ENCODE peak calls at places on chromosomes 1 and 21, in six cellular contexts. Z, H, C, O, M and F are unnamed samples. For H3K9me3, the result is how much of the 10 kb centered on the place peaks cover.

GRCh38 chr1:166200743-166201142 is 33.9 kb upstream of the FAM78B start:
- DNase-seq in Z (no peak), H (no peak), C (no peak), O (no peak), M (no peak), F (no peak)

GRCh38 chr1:75129660-75130311 is 4.4 kb upstream of the LHX8 start:
- DNase-seq in Z (no peak), H (no peak), C (no peak), O (no peak), M (no peak), F (no peak)

GRCh38 chr1:180615493-180616290 is 16.1 kb upstream of the XPR1 start:
- DNase-seq in Z (no peak), H (no peak), C (no peak), O (no peak), M (no peak), F (no peak)

GRCh38 chr1:173507205-173507846 is 30.2 kb downstream of the PRDX6 start:
- DNase-seq in Z (no peak), H (no peak), C (peak), O (no peak), M (no peak), F (no peak)

GRCh38 chr21:36059823-36060158 is 535 bp downstream of the SETD4 start:
- DNase-seq in Z (peak), H (no peak), C (no peak), O (no peak), M (peak), F (no peak)

GRCh38 chr1:235852887-235853286 is 13.8 kb downstream of the LYST start:
- DNase-seq in Z (no peak), H (no peak), C (peak), O (no peak), M (no peak), F (no peak)

GRCh38 chr1:199282910-199283309 is 644.1 kb downstream of the PTPRC start:
- DNase-seq in Z (no peak), H (no peak), C (no peak), O (no peak), M (no peak), F (no peak)

GRCh38 chr1:29247874-29248273 is 11.6 kb downstream of the PTPRU start:
- DNase-seq in Z (no peak), H (no peak), C (no peak), O (peak), M (no peak), F (no peak)

GRCh38 chr1:225996946-225997545 is 2.1 kb downstream of the SDE2 start:
- DNase-seq in Z (no peak), H (no peak), C (peak), O (no peak), M (no peak), F (no peak)

GRCh38 chr1:109821221-109821669 is 57.5 kb upstream of the EPS8L3 start:
- DNase-seq in Z (no peak), H (no peak), C (peak), O (peak), M (no peak), F (peak)

GRCh38 chr1:70091811-70092210 is 113.6 kb downstream of the LRRC40 start:
- DNase-seq in Z (no peak), H (no peak), C (no peak), O (no peak), M (no peak), F (no peak)

GRCh38 chr1:203325004-203325417 is 19.7 kb downstream of the BTG2 start:
- DNase-seq in Z (no peak), H (no peak), C (no peak), O (peak), M (no peak), F (no peak)

GRCh38 chr1:152646656-152647055 is 16.5 kb upstream of the LCE2D start:
- DNase-seq in Z (no peak), H (no peak), C (no peak), O (no peak), M (no peak), F (no peak)

GRCh38 chr1:225603538-225604354 is 49.2 kb downstream of the ENAH start:
- DNase-seq in Z (no peak), H (no peak), C (peak), O (no peak), M (no peak), F (no peak)

GRCh38 chr1:26972390-26972789 is 12.1 kb upstream of the KDF1 start:
- DNase-seq in Z (no peak), H (no peak), C (no peak), O (no peak), M (no peak), F (no peak)

GRCh38 chr1:220243947-220244346 is 28.3 kb downstream of the RAB3GAP2 start:
- DNase-seq in Z (no peak), H (no peak), C (no peak), O (no peak), M (no peak), F (no peak)

GRCh38 chr1:165828103-165828558 is 717 bp downstream of the UCK2 start:
- DNase-seq in Z (peak), H (peak), C (peak), O (peak), M (peak), F (peak)

GRCh38 chr21:16840549-16840948 is 672.3 kb upstream of the CXADR start:
- DNase-seq in Z (no peak), H (no peak), C (no peak), O (no peak), M (no peak), F (no peak)

GRCh38 chr1:25907473-25908058 is 1.3 kb upstream of the STMN1 start:
- DNase-seq in Z (no peak), H (no peak), C (no peak), O (no peak), M (no peak), F (no peak)

GRCh38 chr1:47810964-47811650 is 186.1 kb downstream of the TRABD2B start:
- DNase-seq in Z (no peak), H (no peak), C (no peak), O (no peak), M (no peak), F (no peak)

GRCh38 chr1:181779343-181779742 is 282.2 kb downstream of the ZNF648 start:
- DNase-seq in Z (no peak), H (no peak), C (no peak), O (no peak), M (no peak), F (no peak)

GRCh38 chr1:117676615-117677130 is 70.8 kb downstream of the TENT5C start:
- DNase-seq in Z (no peak), H (no peak), C (no peak), O (no peak), M (no peak), F (no peak)

GRCh38 chr1:156616463-156616862 is 2.8 kb upstream of the HAPLN2 start:
- DNase-seq in Z (no peak), H (no peak), C (peak), O (no peak), M (no peak), F (peak)

GRCh38 chr1:224641030-224641429 is 24.9 kb downstream of the CNIH3 start:
- DNase-seq in Z (no peak), H (no peak), C (no peak), O (no peak), M (peak), F (no peak)

GRCh38 chr21:39397651-39398385 is 47.8 kb downstream of the LCA5L start:
- DNase-seq in Z (no peak), H (no peak), C (no peak), O (no peak), M (no peak), F (no peak)

GRCh38 chr1:91070274-91070673 is 48.4 kb upstream of the ZNF644 start:
- DNase-seq in Z (no peak), H (no peak), C (no peak), O (no peak), M (no peak), F (no peak)

GRCh38 chr21:43352568-43353281 is 74.2 kb downstream of the SIK1 start:
- DNase-seq in Z (no peak), H (no peak), C (no peak), O (no peak), M (peak), F (no peak)

GRCh38 chr21:44423941-44424607 is 31.2 kb upstream of the LRRC3 start:
- DNase-seq in Z (no peak), H (peak), C (no peak), O (peak), M (peak), F (no peak)
- H3K9me3 ChIP-seq in Z (under half), H (under half), C (under half), O (under half), M (under half), F (under half)

GRCh38 chr21:32884062-32884461 is 112.5 kb upstream of the PAXBP1 start:
- DNase-seq in Z (no peak), H (no peak), C (no peak), O (no peak), M (no peak), F (no peak)
- TF ChIP-seq CTCF in Z (no peak), H (no peak), C (no peak), O (no peak), M (no peak), F (no peak)

GRCh38 chr1:50027794-50028193 is 4.0 kb upstream of the AGBL4 start:
- DNase-seq in Z (no peak), H (no peak), C (no peak), O (no peak), M (no peak), F (no peak)
- H3K9me3 ChIP-seq in Z (under half), H (under half), C (under half), O (under half), M (under half), F (under half)

GRCh38 chr1:21499283-21499945 is 9.8 kb upstream of the ALPL start:
- DNase-seq in Z (no peak), H (no peak), C (peak), O (no peak), M (no peak), F (no peak)

GRCh38 chr1:21495225-21495820 is 13.9 kb upstream of the ALPL start:
- DNase-seq in Z (no peak), H (no peak), C (no peak), O (no peak), M (no peak), F (no peak)

GRCh38 chr1:21496886-21497285 is 12.3 kb upstream of the ALPL start:
- DNase-seq in Z (no peak), H (no peak), C (no peak), O (no peak), M (no peak), F (no peak)

GRCh38 chr1:21496063-21496462 is 13.2 kb upstream of the ALPL start:
- DNase-seq in Z (no peak), H (no peak), C (no peak), O (no peak), M (no peak), F (no peak)

GRCh38 chr1:21497466-21498061 is 11.7 kb upstream of the ALPL start:
- DNase-seq in Z (no peak), H (no peak), C (no peak), O (no peak), M (no peak), F (no peak)
- TF ChIP-seq CTCF in Z (no peak), H (no peak), C (no peak), O (no peak), M (no peak), F (no peak)

DNA sequence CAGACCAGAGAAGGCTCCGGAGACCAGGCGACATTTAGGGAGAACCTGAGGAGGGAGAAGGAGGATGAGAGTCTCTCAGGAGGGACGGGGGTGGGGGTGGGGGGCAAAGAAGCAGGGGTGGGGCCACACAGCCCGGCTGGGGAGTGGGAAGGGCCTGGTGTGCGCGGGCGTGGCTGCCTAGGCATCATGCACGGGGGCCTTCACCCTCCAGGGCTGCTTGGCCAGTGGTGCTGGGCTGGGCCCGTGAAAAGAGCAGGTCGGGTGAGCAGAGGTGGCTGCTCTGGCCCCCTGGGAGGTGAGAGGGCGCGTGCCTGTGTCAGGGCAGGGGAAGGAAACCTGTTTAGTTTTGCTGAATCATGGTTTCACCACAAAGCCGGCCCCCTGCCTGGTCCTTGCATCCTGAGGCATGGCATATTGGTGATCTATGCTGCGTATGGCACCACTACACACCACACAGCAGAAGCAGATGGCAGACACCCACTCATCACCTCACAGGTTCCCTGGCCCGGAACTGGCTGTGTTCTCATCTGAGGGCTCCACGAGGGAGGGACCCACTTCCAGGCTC is 86.9 kb upstream of the TTC34 start:
- DNase-seq in Z (no peak), H (no peak), C (no peak), O (no peak), M (no peak), F (no peak)
- H3K9me3 ChIP-seq in Z (under half), H (under half), C (under half), O (under half), M (under half), F (under half)

GRCh38 chr1:160748182-160748876 is 9.3 kb downstream of the SLAMF7 start:
- DNase-seq in Z (no peak), H (no peak), C (peak), O (no peak), M (no peak), F (no peak)
- TF ChIP-seq CTCF in Z (no peak), H (no peak), C (peak), O (no peak), M (no peak), F (no peak)

GRCh38 chr1:227661495-227661894 is 73.6 kb downstream of the JMJD4 start:
- DNase-seq in Z (no peak), H (no peak), C (no peak), O (no peak), M (no peak), F (no peak)
- H3K9me3 ChIP-seq in Z (half or more), H (under half), C (under half), O (half or more), M (under half), F (half or more)